ENCODE peak calls at places on chromosomes 5 and 9, in seven cellular contexts. L, D, Q, Y, A, S and P are unnamed samples.

GRCh38 chr5:140322751-140323731 is 20.1 kb upstream of the PFDN1 start:
- DNase-seq in L (peak; percentile 96), D (no peak), Q (no peak), Y (peak; percentile 63), A (no peak), S (peak; percentile 79), P (no peak)

GRCh38 chr5:52725065-52725746 is 62.5 kb upstream of the ITGA1 start:
- DNase-seq in L (no peak), D (peak; percentile 35), Q (no peak), Y (peak; percentile 70), A (no peak), S (peak; percentile 23), P (no peak)

GRCh38 chr5:44619875-44620610 is 188.7 kb upstream of the MRPS30 start:
- DNase-seq in L (no peak), D (no peak), Q (no peak), Y (peak; percentile 65), A (no peak), S (no peak), P (no peak)

GRCh38 chr5:100900142-100900795 is 2.8 kb downstream of the ST8SIA4 start:
- DNase-seq in L (peak; percentile 82), D (peak; percentile 46), Q (peak; percentile 61), Y (no peak), A (peak; percentile 25), S (no peak), P (peak; percentile 28)

GRCh38 chr9:131167146-131167692 is 41.8 kb downstream of the NUP214 start:
- DNase-seq in L (no peak), D (no peak), Q (no peak), Y (no peak), A (no peak), S (no peak), P (no peak)

GRCh38 chr9:91207889-91208651 is 153.6 kb downstream of the AUH start:
- DNase-seq in L (no peak), D (no peak), Q (no peak), Y (no peak), A (no peak), S (no peak), P (no peak)

GRCh38 chr9:110241491-110242321 is 14.6 kb downstream of the TXN start:
- DNase-seq in L (peak; percentile 75), D (no peak), Q (no peak), Y (peak; percentile 72), A (no peak), S (no peak), P (no peak)

GRCh38 chr5:132883261-132883834 is 9.9 kb downstream of the LEAP2 start:
- DNase-seq in L (peak; percentile 82), D (peak; percentile 51), Q (no peak), Y (peak; percentile 69), A (peak; percentile 18), S (peak; percentile 39), P (peak; percentile 50)

GRCh38 chr5:113166285-113166684 is 189.7 kb downstream of the DCP2 start:
- DNase-seq in L (no peak), D (no peak), Q (no peak), Y (no peak), A (no peak), S (no peak), P (no peak)

DNA sequence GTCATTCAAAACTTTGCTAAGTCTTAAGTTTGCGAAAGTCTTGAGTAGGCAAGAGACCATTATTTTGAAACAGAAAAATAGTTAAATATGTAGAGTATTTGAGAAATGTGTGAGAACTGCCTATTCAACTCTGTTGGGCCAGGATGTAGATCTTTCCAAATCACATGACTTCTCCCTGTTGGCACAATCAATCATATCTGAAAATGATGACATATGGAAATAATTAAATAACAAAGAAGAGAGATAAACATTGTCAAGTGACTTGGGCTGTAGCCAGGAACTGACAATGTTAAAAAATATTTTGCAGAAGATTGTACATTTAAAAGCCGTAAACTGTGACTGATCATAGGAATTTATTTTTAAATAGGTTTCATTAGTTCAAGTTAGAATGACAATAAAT is 104.6 kb upstream of the IL6ST start:
- DNase-seq in L (no peak), D (no peak), Q (no peak), Y (no peak), A (peak; percentile 33), S (no peak), P (no peak)
- H3K27ac ChIP-seq in L (no peak overlapping the region), D (no peak overlapping the region), Q (no peak overlapping the region), Y (no peak overlapping the region), A (no peak overlapping the region), S (no peak overlapping the region), P (no peak overlapping the region)

GRCh38 chr5:88878976-88879375 is 4.0 kb downstream of the MEF2C start:
- DNase-seq in L (no peak), D (no peak), Q (no peak), Y (no peak), A (no peak), S (no peak), P (no peak)
- H3K27ac ChIP-seq in L (no peak overlapping the region), D (peak overlapping the region; percentile 44), Q (no peak overlapping the region), Y (no peak overlapping the region), A (peak overlapping the region; percentile 2), S (no peak overlapping the region), P (no peak overlapping the region)

GRCh38 chr5:34740306-34740891 is 84.3 kb downstream of the RAI14 start:
- DNase-seq in L (no peak), D (no peak), Q (no peak), Y (no peak), A (no peak), S (no peak), P (no peak)
- H3K27ac ChIP-seq in L (no peak overlapping the region), D (no peak overlapping the region), Q (no peak overlapping the region), Y (no peak overlapping the region), A (no peak overlapping the region), S (no peak overlapping the region), P (no peak overlapping the region)

GRCh38 chr9:72315510-72316287 is 49.3 kb downstream of the ZFAND5 start:
- DNase-seq in L (peak; percentile 49), D (peak; percentile 50), Q (peak; percentile 57), Y (no peak), A (peak; percentile 64), S (peak; percentile 65), P (peak; percentile 34)
- H3K27ac ChIP-seq in L (no peak overlapping the region), D (peak overlapping the region; percentile 88), Q (peak overlapping the region; percentile 81), Y (peak overlapping the region; percentile 50), A (peak overlapping the region; percentile 11), S (peak overlapping the region; percentile 90), P (no peak overlapping the region)

DNA sequence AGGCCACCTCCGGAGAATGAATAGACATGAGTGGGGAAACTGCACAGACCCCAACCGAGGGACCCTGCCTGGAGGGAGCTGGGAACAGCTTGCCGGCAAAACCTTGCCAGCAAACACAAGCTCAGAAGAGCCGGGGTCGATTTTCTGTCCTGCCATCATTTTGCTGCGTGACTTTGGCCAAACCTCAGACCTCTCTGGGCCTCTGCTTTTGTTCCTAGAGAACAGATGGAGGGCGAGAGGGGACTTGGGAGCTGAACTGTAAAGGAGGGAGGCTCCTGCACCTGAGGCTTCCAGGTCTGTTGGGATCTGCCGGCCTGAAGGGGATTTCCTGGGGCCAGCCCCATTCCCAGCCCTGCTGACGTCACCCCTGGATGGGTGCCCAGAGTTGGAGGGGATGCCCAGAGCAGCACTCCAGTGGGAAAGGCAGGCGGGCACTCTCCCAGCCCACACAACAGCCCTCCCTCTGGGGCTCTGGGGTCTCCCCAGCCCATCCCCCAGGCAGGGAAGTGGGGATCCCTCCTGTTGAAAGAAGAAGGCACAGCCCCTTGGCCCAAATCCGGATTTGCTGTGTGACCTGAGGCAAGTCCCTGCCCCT is 40.4 kb upstream of the SYNPO start:
- DNase-seq in L (no peak), D (peak; percentile 76), Q (peak; percentile 83), Y (peak; percentile 98), A (peak; percentile 45), S (no peak), P (peak; percentile 37)
- H3K27ac ChIP-seq in L (no peak overlapping the region), D (peak overlapping the region; percentile 10), Q (peak overlapping the region; percentile 38), Y (peak overlapping the region; percentile 81), A (no peak overlapping the region), S (peak overlapping the region; percentile 37), P (no peak overlapping the region)

GRCh38 chr5:169632946-169633345 is 4.1 kb upstream of the DOCK2 start:
- DNase-seq in L (no peak), D (no peak), Q (no peak), Y (no peak), A (no peak), S (no peak), P (no peak)
- H3K27ac ChIP-seq in L (no peak overlapping the region), D (no peak overlapping the region), Q (no peak overlapping the region), Y (no peak overlapping the region), A (no peak overlapping the region), S (no peak overlapping the region), P (no peak overlapping the region)

GRCh38 chr5:67515020-67515689 is 318.6 kb upstream of the CD180 start:
- DNase-seq in L (no peak), D (no peak), Q (no peak), Y (no peak), A (no peak), S (no peak), P (no peak)

GRCh38 chr5:67511911-67512310 is 315.3 kb upstream of the CD180 start:
- DNase-seq in L (no peak), D (no peak), Q (no peak), Y (no peak), A (no peak), S (no peak), P (peak; percentile 51)

GRCh38 chr5:67510204-67510603 is 313.6 kb upstream of the CD180 start:
- DNase-seq in L (no peak), D (no peak), Q (no peak), Y (no peak), A (no peak), S (no peak), P (no peak)

GRCh38 chr5:67515762-67516161 is 319.2 kb upstream of the CD180 start:
- DNase-seq in L (no peak), D (no peak), Q (no peak), Y (no peak), A (no peak), S (no peak), P (no peak)

DNA sequence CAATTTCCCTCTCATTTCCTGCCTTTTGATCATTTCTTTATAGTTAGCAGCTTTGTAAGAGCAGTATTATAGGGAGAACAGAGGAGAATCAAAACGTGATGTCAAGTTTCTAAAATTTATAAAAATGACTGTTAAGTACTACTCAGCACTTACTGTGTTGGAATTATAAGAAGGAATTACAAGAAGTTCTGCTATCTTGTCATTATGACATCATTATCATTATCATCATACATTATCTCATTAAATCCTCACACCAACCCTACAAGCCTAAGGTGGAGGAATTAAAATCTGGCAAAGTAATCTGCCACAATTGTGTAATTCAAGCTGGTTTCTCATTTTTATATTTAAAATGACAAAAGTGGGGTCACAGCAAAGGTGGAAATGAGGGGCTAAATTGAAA is 316.2 kb upstream of the CD180 start:
- DNase-seq in L (no peak), D (no peak), Q (no peak), Y (no peak), A (no peak), S (no peak), P (no peak)
- H3K27ac ChIP-seq in L (no peak overlapping the region), D (no peak overlapping the region), Q (no peak overlapping the region), Y (no peak overlapping the region), A (no peak overlapping the region), S (no peak overlapping the region), P (no peak overlapping the region)

GRCh38 chr5:179240561-179240960 is 104.7 kb downstream of the ADAMTS2 start:
- DNase-seq in L (no peak), D (peak; percentile 1), Q (peak; percentile 16), Y (no peak), A (no peak), S (no peak), P (no peak)

GRCh38 chr5:179243333-179243732 is 101.9 kb downstream of the ADAMTS2 start:
- DNase-seq in L (no peak), D (peak; percentile 4), Q (no peak), Y (no peak), A (no peak), S (no peak), P (peak; percentile 32)

GRCh38 chr5:179242676-179243075 is 102.6 kb downstream of the ADAMTS2 start:
- DNase-seq in L (no peak), D (no peak), Q (peak; percentile 6), Y (no peak), A (no peak), S (no peak), P (no peak)

GRCh38 chr5:179241175-179241574 is 104.1 kb downstream of the ADAMTS2 start:
- DNase-seq in L (no peak), D (peak; percentile 2), Q (peak; percentile 40), Y (no peak), A (peak; percentile 46), S (no peak), P (no peak)

GRCh38 chr5:179241764-179242370 is 103.4 kb downstream of the ADAMTS2 start:
- DNase-seq in L (no peak), D (peak; percentile 6), Q (peak; percentile 20), Y (no peak), A (no peak), S (no peak), P (no peak)
- H3K27ac ChIP-seq in L (no peak overlapping the region), D (no peak overlapping the region), Q (no peak overlapping the region), Y (no peak overlapping the region), A (no peak overlapping the region), S (no peak overlapping the region), P (no peak overlapping the region)